ENCODE peak calls at places on chromosome 12, in ten cellular contexts. J is thoracic aorta, I is PC-3, Z is fibroblast of mammary gland, T is GM23338, X is neural progenitor cell, L is mammary epithelial cell, Y is breast epithelium, M is colonic mucosa, S is spleen. R is an unnamed sample.

GRCh38 chr12:78260976-78261375 is 430.3 kb downstream of the NAV3 start:
- DNase-seq in Y (no peak), X (no peak), Z (no peak), I (no peak), S (no peak), J (no peak), M (no peak), T (no peak), L (no peak), R (no peak)

GRCh38 chr12:26062566-26062965 is 62.3 kb downstream of the BHLHE41 start:
- DNase-seq in X (no peak), S (no peak), Y (no peak), T (no peak), J (no peak), Z (peak; percentile 62), I (peak; percentile 82), M (no peak), L (peak; percentile 46), R (no peak)

GRCh38 chr12:47870175-47870781 is 34.5 kb downstream of the VDR start:
- DNase-seq in I (peak; percentile 28), Z (peak; percentile 39), X (peak; percentile 77), M (peak; percentile 49), L (no peak), Y (no peak), T (peak; percentile 75), J (peak; percentile 18), S (peak; percentile 67), R (peak; percentile 26)

GRCh38 chr12:34206061-34206785 is 183.9 kb downstream of the ALG10 start:
- DNase-seq in T (no peak), Y (no peak), X (no peak), J (no peak), M (no peak), S (no peak), L (no peak), Z (no peak), I (no peak), R (no peak)

GRCh38 chr12:132270969-132271754 is 58.2 kb downstream of the GALNT9 start:
- DNase-seq in Y (no peak), J (no peak), Z (no peak), X (no peak), T (no peak), L (no peak), S (no peak), M (no peak), I (no peak), R (no peak)

GRCh38 chr12:86228656-86229055 is 27.5 kb downstream of the MGAT4C start:
- DNase-seq in X (no peak), T (no peak), M (no peak), Z (no peak), Y (no peak), J (no peak), I (no peak), L (no peak), S (no peak), R (no peak)

GRCh38 chr12:58503731-58504520 is 416.4 kb downstream of the LRIG3 start:
- DNase-seq in X (no peak), I (no peak), S (no peak), L (peak; percentile 30), T (no peak), Y (no peak), M (no peak), J (no peak), Z (peak; percentile 80), R (no peak)

GRCh38 chr12:112539221-112539620 is 120.5 kb downstream of the PTPN11 start:
- DNase-seq in Y (no peak), Z (no peak), M (no peak), I (peak; percentile 49), L (no peak), T (no peak), J (no peak), X (no peak), S (no peak), R (no peak)

GRCh38 chr12:95220726-95221125 is 3.1 kb downstream of the VEZT start:
- DNase-seq in I (peak; percentile 51), S (no peak), Y (no peak), J (no peak), X (no peak), Z (no peak), M (no peak), L (no peak), T (no peak), R (no peak)

GRCh38 chr12:57230381-57231155 is 1.1 kb downstream of the SHMT2 start:
- DNase-seq in Y (no peak), I (no peak), X (no peak), T (no peak), M (no peak), L (no peak), S (peak; percentile 72), J (no peak), Z (no peak), R (no peak)

GRCh38 chr12:11765817-11766794 is 116.6 kb downstream of the ETV6 start:
- DNase-seq in X (no peak), L (peak; percentile 29), Y (no peak), I (no peak), S (peak; percentile 83), M (no peak), Z (peak; percentile 68), J (no peak), T (no peak), R (no peak)
- H3K4me3 ChIP-seq in X (no peak overlapping the region), L (no peak overlapping the region), Y (no peak overlapping the region), I (no peak overlapping the region), S (no peak overlapping the region), M (no peak overlapping the region), Z (no peak overlapping the region), J (peak overlapping the region; percentile 51), T (no peak overlapping the region), R (no peak overlapping the region)

GRCh38 chr12:52316701-52317100 is 4.5 kb downstream of the KRT83 start:
- DNase-seq in M (no peak), L (no peak), J (no peak), Y (no peak), X (no peak), T (no peak), I (no peak), Z (no peak), S (no peak), R (no peak)

GRCh38 chr12:52319097-52319496 is 2.1 kb downstream of the KRT83 start:
- DNase-seq in I (peak; percentile 42), T (peak; percentile 29), X (no peak), Y (no peak), Z (no peak), L (no peak), J (no peak), M (no peak), S (peak; percentile 62), R (no peak)

GRCh38 chr12:52317443-52318052 is 3.6 kb downstream of the KRT83 start:
- DNase-seq in L (no peak), S (peak; percentile 51), Y (no peak), X (no peak), Z (no peak), M (no peak), T (no peak), J (no peak), I (no peak), R (no peak)

GRCh38 chr12:52316290-52316689 is 4.9 kb downstream of the KRT83 start:
- DNase-seq in L (no peak), J (no peak), Z (no peak), T (no peak), Y (no peak), X (no peak), M (no peak), S (no peak), I (no peak), R (no peak)

GRCh38 chr12:52318241-52318990 is 2.8 kb downstream of the KRT83 start:
- DNase-seq in T (no peak), X (no peak), Z (no peak), Y (no peak), L (no peak), I (no peak), S (peak; percentile 44), J (no peak), M (no peak), R (no peak)
- TF ChIP-seq CTCF in T (no peak), X (no peak), Z (no peak), Y (no peak), L (no peak), I (no peak), S (no peak), J (no peak), M (no peak), R (no peak)

GRCh38 chr12:103100226-103100866 is 142.9 kb downstream of the ASCL1 start:
- DNase-seq in Y (no peak), M (no peak), X (peak; percentile 55), T (no peak), S (no peak), Z (no peak), J (no peak), I (no peak), L (no peak), R (no peak)

GRCh38 chr12:103105971-103106597 is 148.6 kb downstream of the ASCL1 start:
- DNase-seq in T (no peak), S (no peak), Y (no peak), Z (no peak), I (no peak), X (no peak), L (no peak), M (no peak), J (no peak), R (no peak)

GRCh38 chr12:103097496-103097895 is 140.0 kb downstream of the ASCL1 start:
- DNase-seq in T (no peak), Z (no peak), L (no peak), I (no peak), M (no peak), J (no peak), S (no peak), Y (no peak), X (no peak), R (no peak)

GRCh38 chr12:103102225-103102744 is 144.8 kb downstream of the ASCL1 start:
- DNase-seq in M (no peak), X (no peak), Y (no peak), I (no peak), S (no peak), T (no peak), Z (no peak), J (no peak), L (no peak), R (no peak)
- H3K4me3 ChIP-seq in M (no peak overlapping the region), X (no peak overlapping the region), Y (no peak overlapping the region), I (no peak overlapping the region), S (no peak overlapping the region), T (no peak overlapping the region), Z (no peak overlapping the region), J (no peak overlapping the region), L (no peak overlapping the region), R (no peak overlapping the region)

GRCh38 chr12:67268896-67269631 is at the start of gene CAND1:
- DNase-seq in S (peak; percentile 98), Y (peak; percentile 96), Z (peak; percentile 99), L (peak; percentile 99), T (peak; percentile 97), X (peak; percentile 97), J (peak; percentile 89), I (peak; percentile 98), M (peak; percentile 98), R (peak; percentile 94)
- TF ChIP-seq CTCF in S (no peak), Y (no peak), Z (no peak), L (no peak), T (no peak), X (peak; percentile 31), J (no peak), I (no peak), M (no peak), R (no peak)

GRCh38 chr12:6612247-6612646 is 5.1 kb upstream of the CHD4 start:
- DNase-seq in J (no peak), T (no peak), Z (no peak), X (no peak), S (no peak), I (no peak), M (peak; percentile 36), Y (no peak), L (no peak), R (no peak)
- H3K4me3 ChIP-seq in J (peak overlapping the region; percentile 68), T (peak overlapping the region; percentile 57), Z (no peak overlapping the region), X (no peak overlapping the region), S (no peak overlapping the region), I (no peak overlapping the region), M (no peak overlapping the region), Y (no peak overlapping the region), L (no peak overlapping the region), R (no peak overlapping the region)

R was measured in BJ.